ENCODE peak calls at places on chromosomes 13 and 19, in six cellular contexts. L is Panc1; Y is thyroid gland; C is neural progenitor cell; F is activated CD8-positive, alpha-beta T cell treated with anti-CD3 and anti-CD28 coated beads for 36 hours; P is WERI-Rb-1. V is an unnamed sample.
A peak's percentile ranks its signal among the peaks of the same experiment; 100 is the strongest.

GRCh38 chr19:39820696-39821095 is 13.3 kb downstream of the DYRK1B start:
- DNase-seq in L (no peak), Y (no peak), C (no peak), F (no peak), P (no peak), V (no peak)

GRCh38 chr13:110722971-110723370 is 9.5 kb downstream of the ING1 start:
- DNase-seq in L (no peak), Y (no peak), C (no peak), F (no peak), P (no peak), V (no peak)

GRCh38 chr13:45921337-45921736 is 69.8 kb upstream of the SIAH3 start:
- DNase-seq in L (no peak), Y (no peak), C (no peak), F (no peak), P (no peak), V (no peak)

GRCh38 chr19:38718747-38719543 is 25.3 kb downstream of the CAPN12 start:
- DNase-seq in L (no peak), Y (peak; percentile 81), C (peak; percentile 44), F (no peak), P (no peak), V (no peak)

GRCh38 chr13:43363156-43363918 is 340.0 kb downstream of the DNAJC15 start:
- DNase-seq in L (no peak), Y (no peak), C (no peak), F (no peak), P (no peak), V (no peak)

GRCh38 chr13:71378992-71379905 is 487.8 kb downstream of the DACH1 start:
- DNase-seq in L (no peak), Y (no peak), C (no peak), F (no peak), P (no peak), V (no peak)

GRCh38 chr13:51697181-51697580 is 106.8 kb downstream of the DHRS12 start:
- DNase-seq in L (no peak), Y (no peak), C (no peak), F (no peak), P (no peak), V (no peak)

GRCh38 chr13:42102961-42103688 is 54.7 kb downstream of the DGKH start:
- DNase-seq in L (no peak), Y (no peak), C (no peak), F (no peak), P (no peak), V (no peak)

GRCh38 chr19:6639439-6639838 is 30.5 kb downstream of the TNFSF14 start:
- DNase-seq in L (peak; percentile 88), Y (no peak), C (no peak), F (peak; percentile 78), P (no peak), V (no peak)

GRCh38 chr13:43908156-43909126 is 28.7 kb downstream of the LACC1 start:
- DNase-seq in L (peak; percentile 5), Y (no peak), C (peak; percentile 58), F (peak; percentile 5), P (no peak), V (no peak)

GRCh38 chr13:42477588-42478190 is 96.3 kb upstream of the TNFSF11 start:
- DNase-seq in L (no peak), Y (no peak), C (no peak), F (no peak), P (no peak), V (no peak)

GRCh38 chr19:11295180-11295579 is 780 bp upstream of the TSPAN16 start:
- DNase-seq in L (no peak), Y (no peak), C (no peak), F (no peak), P (no peak), V (no peak)

GRCh38 chr19:49929611-49930482 is 543 bp upstream of the NUP62 start:
- DNase-seq in L (peak; percentile 86), Y (peak; percentile 87), C (peak; percentile 98), F (peak; percentile 98), P (peak; percentile 97), V (peak; percentile 95)
- TF ChIP-seq CTCF in L (no peak), Y (no peak), C (no peak), F (no peak), P (no peak), V (no peak)

GRCh38 chr13:23715762-23716235 is 145.6 kb downstream of the TNFRSF19 start:
- DNase-seq in L (no peak), Y (peak; percentile 62), C (no peak), F (peak; percentile 7), P (peak; percentile 90), V (peak; percentile 26)
- TF ChIP-seq CTCF in L (peak; percentile 67), Y (peak; percentile 52), C (no peak), F (no peak), P (peak; percentile 97), V (no peak)

GRCh38 chr19:47716270-47716937 is 3.2 kb downstream of the EHD2 start:
- DNase-seq in L (no peak), Y (no peak), C (no peak), F (no peak), P (no peak), V (no peak)

GRCh38 chr19:47714339-47714738 is 1.1 kb downstream of the EHD2 start:
- DNase-seq in L (no peak), Y (no peak), C (no peak), F (no peak), P (no peak), V (no peak)

GRCh38 chr19:47719047-47719885 is 6.0 kb downstream of the EHD2 start:
- DNase-seq in L (no peak), Y (peak; percentile 47), C (no peak), F (no peak), P (peak; percentile 81), V (no peak)

GRCh38 chr19:47711652-47712239 is 1.5 kb upstream of the EHD2 start:
- DNase-seq in L (no peak), Y (no peak), C (no peak), F (no peak), P (no peak), V (no peak)

GRCh38 chr19:47713046-47714021 is at the start of gene EHD2:
- DNase-seq in L (no peak), Y (peak; percentile 59), C (peak; percentile 70), F (peak; percentile 57), P (no peak), V (peak; percentile 75)
- TF ChIP-seq CTCF in L (peak; percentile 92), Y (peak; percentile 91), C (peak; percentile 86), F (peak; percentile 94), P (peak; percentile 54), V (peak; percentile 68)

GRCh38 chr13:23510979-23511735 is 59.1 kb upstream of the TNFRSF19 start:
- DNase-seq in L (no peak), Y (peak; percentile 6), C (peak; percentile 54), F (no peak), P (peak; percentile 61), V (peak; percentile 52)
- TF ChIP-seq CTCF in L (peak; percentile 42), Y (peak; percentile 40), C (no peak), F (no peak), P (peak; percentile 47), V (peak; percentile 21)